ENCODE peak calls at places on chromosome 17, in six cellular contexts. Z is SK-N-SH, L is PC-3, M is neural progenitor cell, T is HCT116, R is MM.1S. B is an unnamed sample.

GRCh38 chr17:28547623-28548416 is 4.6 kb downstream of the UNC119 start:
- DNase-seq in M (peak; percentile 85), Z (peak; percentile 92), L (peak; percentile 81), T (peak; percentile 68), R (peak; percentile 79), B (peak; percentile 76)

GRCh38 chr17:45131616-45132301 is 556 bp downstream of the PLCD3 start:
- DNase-seq in T (no peak), M (peak; percentile 82), Z (peak; percentile 87), L (peak; percentile 59), R (no peak), B (peak; percentile 56)

GRCh38 chr17:59331929-59332889 is 754 bp downstream of the YPEL2 start:
- DNase-seq in R (no peak), M (peak; percentile 58), Z (peak; percentile 78), L (no peak), T (no peak), B (peak; percentile 70)

GRCh38 chr17:27571563-27572129 is 59.3 kb upstream of the LGALS9 start:
- DNase-seq in Z (no peak), T (no peak), M (no peak), L (no peak), R (no peak), B (no peak)

GRCh38 chr17:27608330-27609230 is 22.4 kb upstream of the LGALS9 start:
- DNase-seq in T (no peak), Z (no peak), R (no peak), L (peak; percentile 39), M (no peak), B (peak; percentile 16)

GRCh38 chr17:10616502-10617119 is 40.5 kb downstream of the MYH3 start:
- DNase-seq in M (peak; percentile 88), L (peak; percentile 81), R (peak; percentile 72), T (peak; percentile 83), Z (peak; percentile 80), B (peak; percentile 76)

GRCh38 chr17:21174186-21174585 is 39.8 kb downstream of the TMEM11 start:
- DNase-seq in Z (no peak), T (no peak), L (no peak), M (no peak), R (no peak), B (no peak)

GRCh38 chr17:80261159-80261894 is 675 bp downstream of the RNF213 start:
- DNase-seq in M (peak; percentile 82), T (no peak), R (peak; percentile 42), Z (peak; percentile 75), L (peak; percentile 81), B (peak; percentile 76)

GRCh38 chr17:28711723-28712036 is at the start of gene PROCA1:
- DNase-seq in R (no peak), T (no peak), Z (no peak), M (no peak), L (no peak), B (no peak)

GRCh38 chr17:80071116-80071980 is 30.0 kb upstream of the GAA start:
- DNase-seq in T (no peak), Z (no peak), M (no peak), R (no peak), L (no peak), B (peak; percentile 56)

GRCh38 chr17:82050152-82050760 is 1.4 kb downstream of the RFNG start:
- DNase-seq in T (no peak), R (no peak), Z (no peak), L (no peak), M (no peak), B (no peak)

GRCh38 chr17:81508639-81509047 is 4.0 kb downstream of the ACTG1 start:
- DNase-seq in T (peak; percentile 84), L (peak; percentile 42), M (no peak), R (peak; percentile 6), Z (no peak), B (peak; percentile 63)

GRCh38 chr17:67390646-67391480 is 13.8 kb downstream of the PITPNC1 start:
- DNase-seq in M (no peak), T (peak; percentile 89), L (peak; percentile 99), Z (no peak), R (no peak), B (peak; percentile 95)

GRCh38 chr17:18951941-18952842 is at the start of gene SLC5A10:
- DNase-seq in L (peak; percentile 32), Z (no peak), M (peak; percentile 47), T (no peak), R (no peak), B (peak; percentile 24)

GRCh38 chr17:82304826-82305726 is 12.3 kb downstream of the CD7 start:
- DNase-seq in Z (peak; percentile 71), L (no peak), M (no peak), R (no peak), T (no peak), B (no peak)

GRCh38 chr17:68290955-68291835 is at the start of the genes ARSG and SLC16A6:
- DNase-seq in Z (peak; percentile 92), R (peak; percentile 87), M (peak; percentile 91), T (peak; percentile 54), L (peak; percentile 82), B (peak; percentile 72)

GRCh38 chr17:36949461-36949927 is 740 bp downstream of the AATF start:
- DNase-seq in T (no peak), M (peak; percentile 50), R (no peak), Z (no peak), L (peak; percentile 15), B (no peak)

GRCh38 chr17:62716834-62717588 is 89.5 kb downstream of the MRC2 start:
- DNase-seq in Z (no peak), R (no peak), L (no peak), T (no peak), M (no peak), B (no peak)

GRCh38 chr17:76869878-76870714 is 1.9 kb downstream of the MGAT5B start:
- DNase-seq in Z (no peak), L (no peak), T (no peak), M (peak; percentile 76), R (no peak), B (peak; percentile 34)

GRCh38 chr17:80980397-80981061 is 11.1 kb upstream of the CHMP6 start:
- DNase-seq in Z (no peak), M (no peak), L (peak; percentile 58), T (no peak), R (no peak), B (peak; percentile 67)

GRCh38 chr17:29086628-29087332 is 43.8 kb downstream of the PIPOX start:
- DNase-seq in L (no peak), T (no peak), M (peak; percentile 50), R (no peak), Z (no peak), B (no peak)

GRCh38 chr17:45739786-45740185 is 44.3 kb upstream of the CRHR1 start:
- DNase-seq in T (no peak), Z (no peak), R (no peak), L (no peak), M (no peak), B (no peak)

GRCh38 chr17:57009737-57010445 is 32.0 kb downstream of the SCPEP1 start:
- DNase-seq in T (peak; percentile 61), M (peak; percentile 69), Z (peak; percentile 76), R (peak; percentile 53), L (peak; percentile 78), B (peak; percentile 63)

DNA sequence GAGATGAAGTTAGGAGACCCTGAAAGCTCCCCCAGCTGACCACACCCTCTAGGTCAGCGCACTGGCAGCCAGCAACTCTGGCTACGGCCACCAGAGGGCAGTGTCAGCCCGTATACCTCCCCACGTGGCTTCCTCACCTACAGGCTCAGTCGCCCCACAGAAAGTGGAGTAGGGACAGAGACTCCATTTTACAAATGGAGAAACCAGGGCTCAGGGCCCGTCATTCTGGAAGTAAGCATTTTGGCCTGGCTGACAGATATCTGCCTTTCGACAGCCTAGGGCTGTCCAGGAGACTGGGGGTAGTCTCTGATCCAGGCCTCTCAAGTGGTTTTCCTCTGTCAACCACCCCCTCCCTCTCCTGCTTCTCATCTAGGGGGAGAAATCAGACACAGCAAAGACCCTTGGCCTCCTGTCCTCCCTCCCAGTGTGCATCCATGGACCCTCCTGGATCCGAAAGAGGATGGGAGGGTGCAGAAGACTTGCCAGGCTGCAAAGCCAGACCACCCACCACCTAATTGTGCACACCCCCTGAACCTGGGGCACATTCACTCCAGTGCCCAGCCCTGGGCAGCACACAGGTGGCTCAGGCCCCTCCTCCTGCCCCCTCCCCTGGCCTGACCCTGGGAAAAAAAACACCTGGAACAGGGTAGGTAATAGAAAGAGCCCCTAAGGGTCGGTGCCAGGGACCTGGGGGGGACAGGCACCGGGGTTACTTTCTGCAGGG is 3.8 kb upstream of the HAP1 start:
- DNase-seq in M (peak; percentile 90), L (peak; percentile 86), R (peak; percentile 81), T (peak; percentile 63), Z (peak; percentile 92), B (peak; percentile 78)
- H3K9ac ChIP-seq in M (no peak overlapping the region), L (peak overlapping the region; percentile 58), R (peak overlapping the region; percentile 2), T (peak overlapping the region; percentile 55), Z (no peak overlapping the region), B (no peak overlapping the region)

DNA sequence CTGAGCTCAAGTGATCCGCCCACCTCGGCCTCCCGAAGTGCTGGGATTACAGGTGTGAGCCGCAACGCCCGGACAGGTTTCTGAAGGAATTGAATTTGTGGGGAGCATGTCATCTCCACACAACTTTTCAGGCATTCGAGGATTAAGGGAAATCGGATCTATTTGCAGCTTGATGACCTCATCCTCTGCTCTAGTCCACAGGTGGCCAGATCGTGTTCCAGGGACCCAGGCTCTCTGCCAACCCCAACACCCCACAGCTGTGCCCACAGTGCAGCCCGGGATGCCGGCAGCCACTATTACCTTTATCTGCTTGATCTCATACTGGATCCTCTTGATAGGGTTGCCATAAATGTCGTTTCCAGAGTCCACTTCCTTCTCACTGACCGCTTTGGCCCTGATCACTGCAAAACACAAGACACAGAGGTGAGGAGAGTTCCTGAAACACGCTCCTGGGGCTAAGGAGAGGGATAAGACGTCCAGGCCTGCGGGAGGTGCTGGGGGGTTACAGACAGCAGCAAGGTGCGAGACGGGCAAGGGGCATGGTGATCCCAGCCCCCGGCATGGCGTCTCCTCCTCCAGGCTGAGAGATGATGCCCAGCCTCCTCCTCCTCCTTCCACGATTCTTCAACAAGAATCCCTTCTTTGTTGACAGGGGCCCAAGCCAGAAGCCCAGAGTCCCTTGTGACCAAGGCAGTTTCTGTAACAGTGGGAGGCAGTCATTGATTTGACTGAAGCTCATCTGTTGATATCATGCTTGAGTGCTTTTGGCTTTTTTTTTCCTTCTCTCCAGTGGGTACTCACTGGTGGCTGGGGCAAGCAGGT is 29.3 kb downstream of the CEP295NL start:
- DNase-seq in M (peak; percentile 33), T (no peak), Z (peak; percentile 77), L (peak; percentile 82), R (no peak), B (no peak)
- TF ChIP-seq EZH2phosphoT487 in M (no peak), T (no peak), Z (no peak), L (no peak), R (no peak), B (no peak)

GRCh38 chr17:41769985-41770384 is 16.5 kb downstream of the JUP start:
- DNase-seq in T (no peak), M (no peak), R (no peak), Z (no peak), L (no peak), B (no peak)

GRCh38 chr17:41772586-41773189 is 13.8 kb downstream of the JUP start:
- DNase-seq in R (no peak), T (no peak), Z (no peak), L (no peak), M (no peak), B (no peak)

GRCh38 chr17:41773190-41773588 is 13.3 kb downstream of the JUP start:
- DNase-seq in M (peak; percentile 57), L (peak; percentile 92), R (no peak), T (peak; percentile 79), Z (peak; percentile 71), B (peak; percentile 81)

GRCh38 chr17:41772218-41772585 is 14.3 kb downstream of the JUP start:
- DNase-seq in M (no peak), L (peak; percentile 82), Z (no peak), T (no peak), R (no peak), B (no peak)

GRCh38 chr17:41771389-41772206 is 14.9 kb downstream of the JUP start:
- DNase-seq in R (no peak), T (no peak), L (no peak), M (no peak), Z (no peak), B (no peak)
- H3K9ac ChIP-seq in R (no peak overlapping the region), T (peak overlapping the region; percentile 68), L (peak overlapping the region; percentile 77), M (no peak overlapping the region), Z (no peak overlapping the region), B (no peak overlapping the region)

GRCh38 chr17:38571833-38572274 is 33.9 kb downstream of the SRCIN1 start:
- DNase-seq in M (peak; percentile 54), T (no peak), R (no peak), L (no peak), Z (peak; percentile 64), B (no peak)
- TF ChIP-seq EZH2phosphoT487 in M (no peak), T (no peak), R (no peak), L (no peak), Z (no peak), B (no peak)

B was measured in GM23248.